ENCODE peak calls at places on chromosomes 4 and X, in ten cellular contexts. U is mesendoderm; N is fibroblast of the conjunctiva; I is pancreas; W is ELF-1; G is NCI-H1092; V is RPMI7951; H is Ammon's horn; O is stimulated activated CD8-positive, alpha-beta memory T cell treated with anti-CD3 and anti-CD28 coated beads, Interleukin-4, amount 100 ng/mL, for 48 hours; D is CD4-positive, alpha-beta T cell. K is an unnamed sample.

GRCh38 chrX:119685225-119686066 is 7.5 kb downstream of the SEPTIN6 start:
- DNase-seq in I (no peak), N (no peak), V (no peak), U (no peak), D (no peak), H (peak), W (no peak), G (no peak), O (peak), K (no peak)

GRCh38 chrX:46279925-46280313 is 265.3 kb downstream of the ZNF674 start:
- DNase-seq in H (no peak), W (no peak), V (peak), U (no peak), I (no peak), D (no peak), N (no peak), G (no peak), O (no peak), K (no peak)

GRCh38 chr4:134337584-134337983 is 136.0 kb upstream of the PABPC4L start:
- DNase-seq in W (no peak), N (no peak), U (no peak), H (no peak), D (no peak), O (no peak), V (no peak), I (no peak), G (no peak), K (no peak)

GRCh38 chrX:124401696-124402095 is 55.3 kb downstream of the SH2D1A start:
- DNase-seq in N (no peak), G (no peak), H (no peak), V (no peak), D (no peak), W (no peak), O (no peak), U (no peak), I (peak), K (no peak)

GRCh38 chr4:96603635-96604034 is 763.7 kb downstream of the PDHA2 start:
- DNase-seq in H (no peak), U (no peak), V (no peak), W (no peak), D (no peak), G (no peak), N (no peak), I (no peak), O (no peak), K (no peak)

GRCh38 chr4:124307143-124307542 is 405.4 kb downstream of the ANKRD50 start:
- DNase-seq in H (no peak), N (no peak), D (no peak), V (no peak), O (no peak), I (no peak), G (no peak), W (no peak), U (no peak), K (no peak)

GRCh38 chrX:136048446-136048845 is 63.2 kb downstream of the SLC9A6 start:
- DNase-seq in D (no peak), N (no peak), G (no peak), W (no peak), H (no peak), I (no peak), O (no peak), V (no peak), U (no peak), K (no peak)

GRCh38 chrX:154313147-154313546 is 17.6 kb downstream of the TKTL1 start:
- DNase-seq in V (peak), D (no peak), N (no peak), O (peak), I (no peak), W (no peak), H (no peak), U (no peak), G (no peak), K (no peak)

GRCh38 chr4:13162886-13163285 is 321.3 kb downstream of the RAB28 start:
- DNase-seq in N (no peak), I (no peak), W (peak), H (no peak), U (peak), D (no peak), V (no peak), O (no peak), G (no peak), K (peak)

GRCh38 chr4:150960818-150961217 is 54.3 kb downstream of the LRBA start:
- DNase-seq in U (peak), G (no peak), O (peak), V (peak), H (no peak), D (no peak), W (peak), N (peak), I (no peak), K (peak)

GRCh38 chr4:14908635-14909034 is 93.6 kb upstream of the CPEB2 start:
- DNase-seq in N (no peak), O (no peak), W (no peak), V (peak), D (no peak), I (no peak), H (no peak), U (no peak), G (no peak), K (no peak)

GRCh38 chr4:128384765-128385164 is 97.2 kb upstream of the PGRMC2 start:
- DNase-seq in D (no peak), I (no peak), G (no peak), V (no peak), W (no peak), U (no peak), N (no peak), O (no peak), H (no peak), K (no peak)

GRCh38 chrX:37509349-37509748 is 62.1 kb upstream of the LANCL3 start:
- DNase-seq in O (no peak), N (no peak), H (peak), V (peak), U (peak), W (peak), D (no peak), I (no peak), G (no peak), K (no peak)

GRCh38 chr4:212438-213174 is 88.3 kb downstream of the ZNF718 start:
- DNase-seq in I (peak), U (peak), H (peak), O (no peak), W (peak), G (no peak), D (no peak), N (peak), V (peak), K (peak)

GRCh38 chr4:60992037-60992436 is 208.1 kb upstream of the ADGRL3 start:
- DNase-seq in W (no peak), I (no peak), V (no peak), N (no peak), G (no peak), D (no peak), O (no peak), U (no peak), H (peak), K (no peak)

GRCh38 chr4:56197387-56197786 is 189.9 kb downstream of the AASDH start:
- DNase-seq in U (no peak), D (no peak), H (no peak), N (no peak), O (no peak), W (no peak), V (no peak), G (no peak), I (no peak), K (no peak)

GRCh38 chr4:75831856-75832405 is 70.3 kb downstream of the PPEF2 start:
- DNase-seq in U (no peak), D (no peak), I (no peak), G (no peak), W (no peak), H (peak), O (no peak), N (no peak), V (no peak), K (peak)

GRCh38 chr4:144903953-144904711 is 193.9 kb downstream of the ANAPC10 start:
- DNase-seq in I (no peak), G (no peak), W (no peak), U (no peak), D (no peak), H (no peak), O (no peak), N (peak), V (peak), K (no peak)

K was measured in H7.